ENCODE peak calls at places on chromosomes 16 and 17, in four cellular contexts. U is stomach, K is vagina, N is esophagus muscularis mucosa. E is an unnamed sample.
A peak's percentile ranks its signal among the peaks of the same experiment; 100 is the strongest.

GRCh38 chr17:35376245-35376644 is 2.8 kb upstream of the SLFN11 start:
- DNase-seq in U (no peak), N (no peak), K (no peak), E (no peak)

GRCh38 chr17:2710075-2710803 is 1.3 kb downstream of the CLUH start:
- DNase-seq in U (no peak), N (no peak), K (no peak), E (no peak)

GRCh38 chr17:72296456-72296855 is 175.6 kb downstream of the SOX9 start:
- DNase-seq in K (no peak), N (no peak), U (no peak), E (no peak)

GRCh38 chr16:13322357-13322756 is 421.0 kb downstream of the SHISA9 start:
- DNase-seq in N (no peak), U (no peak), K (no peak), E (peak; percentile 13)

GRCh38 chr17:17203173-17203730 is 2.9 kb downstream of the PLD6 start:
- DNase-seq in U (no peak), K (no peak), N (no peak), E (no peak)

GRCh38 chr17:17855976-17856375 is 19.2 kb upstream of the SREBF1 start:
- DNase-seq in N (no peak), U (no peak), K (no peak), E (no peak)

GRCh38 chr16:53745126-53745525 is 41.2 kb downstream of the FTO start:
- DNase-seq in N (no peak), K (no peak), U (no peak), E (no peak)

GRCh38 chr16:66426112-66427035 is 721 bp upstream of the BEAN1 start:
- DNase-seq in U (no peak), K (no peak), N (no peak), E (no peak)

GRCh38 chr17:82649501-82650261 is 1.4 kb upstream of the WDR45B start:
- DNase-seq in U (no peak), K (no peak), N (no peak), E (no peak)

GRCh38 chr17:82051776-82052637 is at the start of the genes GPS1 and RFNG:
- DNase-seq in U (peak; percentile 82), K (no peak), N (no peak), E (peak; percentile 99)

GRCh38 chr16:1432388-1433262 is 1.7 kb downstream of the PERCC1 start:
- DNase-seq in K (no peak), N (no peak), U (no peak), E (no peak)

GRCh38 chr17:64497565-64498035 is 746 bp upstream of the POLG2 start:
- DNase-seq in U (no peak), K (no peak), N (no peak), E (no peak)

GRCh38 chr17:64494121-64494520 is 2.7 kb downstream of the POLG2 start:
- DNase-seq in N (no peak), U (no peak), K (no peak), E (no peak)

GRCh38 chr17:64496348-64496785 is 487 bp downstream of the POLG2 start:
- DNase-seq in U (no peak), N (no peak), K (no peak), E (no peak)

GRCh38 chr17:64498308-64499203 is 1.7 kb upstream of the POLG2 start:
- DNase-seq in N (no peak), U (no peak), K (no peak), E (no peak)

GRCh38 chr17:64496786-64497564 is at the start of gene POLG2:
- DNase-seq in N (peak; percentile 97), U (peak; percentile 95), K (peak; percentile 89), E (peak; percentile 78)
- TF ChIP-seq POLR2A in N (no peak), U (no peak), K (no peak), E (peak; percentile 93)

DNA sequence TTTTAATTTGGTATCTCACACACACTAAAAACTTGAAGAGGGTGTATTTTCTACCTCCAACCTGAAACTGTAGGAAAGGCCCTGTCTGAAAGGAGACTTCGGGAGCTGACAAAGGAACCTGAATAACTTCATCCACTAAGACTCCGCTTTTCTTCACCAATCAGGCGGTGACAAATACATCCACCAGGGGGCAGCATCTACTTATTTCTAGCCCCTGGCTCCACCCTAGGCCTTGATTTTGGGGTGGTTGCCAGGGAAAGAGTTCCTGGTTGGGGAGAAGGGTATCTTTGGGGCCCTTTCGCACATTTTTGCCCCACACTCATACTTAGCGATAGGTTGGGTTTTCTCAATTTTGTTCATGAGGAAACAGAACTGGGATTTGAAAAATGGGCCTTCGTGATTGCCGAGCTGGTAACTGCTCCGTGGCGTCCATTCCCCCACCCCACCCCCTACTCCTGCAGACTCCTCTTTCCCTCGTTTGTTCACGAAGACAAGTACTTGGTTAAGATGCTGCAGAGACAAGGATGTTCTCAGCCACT is 4.8 kb upstream of the ARL4D start:
- DNase-seq in U (peak; percentile 95), N (peak; percentile 98), K (no peak), E (peak; percentile 67)
- TF ChIP-seq POLR2AphosphoS5 in U (peak; percentile 67), N (peak; percentile 78), K (no peak), E (no peak)

DNA sequence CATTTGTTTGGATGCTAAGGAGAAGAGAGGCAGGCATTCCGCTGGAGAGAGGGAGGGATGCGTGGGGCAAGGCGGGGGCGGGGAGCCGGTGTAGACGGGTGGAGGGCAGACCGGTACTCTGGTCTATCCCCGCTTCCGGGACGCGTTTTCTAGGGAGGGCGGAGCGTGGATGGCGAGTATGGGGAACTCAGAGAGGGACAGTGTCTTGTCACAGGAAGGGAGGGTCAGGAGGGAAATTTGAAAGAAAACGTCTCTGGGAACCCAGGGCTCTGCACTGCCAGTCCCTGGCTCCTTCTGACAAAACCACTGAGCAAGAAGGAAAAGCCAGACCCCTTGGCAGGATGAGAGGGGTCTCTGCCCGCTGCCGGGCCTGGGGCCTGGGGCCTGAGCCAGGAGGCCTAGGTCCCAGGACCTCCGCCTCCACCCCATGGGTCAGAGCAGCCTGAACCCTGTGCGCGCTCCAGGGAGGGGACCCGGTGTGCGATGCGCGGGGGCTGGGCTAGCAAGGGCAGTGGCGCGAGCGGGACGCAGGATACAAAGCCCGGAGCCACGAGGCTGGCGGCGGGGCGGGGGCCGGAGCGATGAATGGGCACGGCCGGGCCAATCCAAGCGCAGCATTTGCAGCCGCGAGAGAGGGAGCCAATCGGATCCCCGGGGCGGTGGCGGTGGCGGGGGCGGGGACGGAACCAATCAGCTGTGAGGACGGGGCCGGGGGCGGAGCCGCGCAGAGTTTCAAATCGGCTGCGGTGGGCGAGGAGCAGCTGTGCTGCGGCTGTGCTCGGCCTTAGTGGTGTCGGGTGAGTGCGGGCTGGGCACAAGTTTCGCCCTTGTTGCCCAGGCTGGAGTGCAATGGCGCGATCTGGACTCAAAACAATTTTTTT is at the start of gene PIMREG:
- DNase-seq in U (peak; percentile 94), K (peak; percentile 90), N (peak; percentile 99), E (peak; percentile 95)
- TF ChIP-seq POLR2A in U (no peak), K (no peak), N (no peak), E (peak; percentile 75)

GRCh38 chr16:63241476-63241875 is 1205.2 kb upstream of the CDH8 start:
- DNase-seq in K (no peak), N (no peak), U (no peak), E (no peak)
- TF ChIP-seq POLR2AphosphoS5 in K (no peak), N (no peak), U (no peak), E (no peak)

GRCh38 chr17:19755821-19756510 is 7.9 kb upstream of the ALDH3A1 start:
- DNase-seq in U (no peak), N (no peak), K (no peak), E (peak; percentile 53)

GRCh38 chr17:19755392-19755791 is 7.3 kb upstream of the ALDH3A1 start:
- DNase-seq in K (no peak), N (no peak), U (no peak), E (no peak)

GRCh38 chr17:19752216-19753048 is 4.3 kb upstream of the ALDH3A1 start:
- DNase-seq in N (no peak), U (no peak), K (no peak), E (no peak)

GRCh38 chr17:19753049-19753444 is 4.9 kb upstream of the ALDH3A1 start:
- DNase-seq in N (no peak), U (peak; percentile 91), K (no peak), E (no peak)

DNA sequence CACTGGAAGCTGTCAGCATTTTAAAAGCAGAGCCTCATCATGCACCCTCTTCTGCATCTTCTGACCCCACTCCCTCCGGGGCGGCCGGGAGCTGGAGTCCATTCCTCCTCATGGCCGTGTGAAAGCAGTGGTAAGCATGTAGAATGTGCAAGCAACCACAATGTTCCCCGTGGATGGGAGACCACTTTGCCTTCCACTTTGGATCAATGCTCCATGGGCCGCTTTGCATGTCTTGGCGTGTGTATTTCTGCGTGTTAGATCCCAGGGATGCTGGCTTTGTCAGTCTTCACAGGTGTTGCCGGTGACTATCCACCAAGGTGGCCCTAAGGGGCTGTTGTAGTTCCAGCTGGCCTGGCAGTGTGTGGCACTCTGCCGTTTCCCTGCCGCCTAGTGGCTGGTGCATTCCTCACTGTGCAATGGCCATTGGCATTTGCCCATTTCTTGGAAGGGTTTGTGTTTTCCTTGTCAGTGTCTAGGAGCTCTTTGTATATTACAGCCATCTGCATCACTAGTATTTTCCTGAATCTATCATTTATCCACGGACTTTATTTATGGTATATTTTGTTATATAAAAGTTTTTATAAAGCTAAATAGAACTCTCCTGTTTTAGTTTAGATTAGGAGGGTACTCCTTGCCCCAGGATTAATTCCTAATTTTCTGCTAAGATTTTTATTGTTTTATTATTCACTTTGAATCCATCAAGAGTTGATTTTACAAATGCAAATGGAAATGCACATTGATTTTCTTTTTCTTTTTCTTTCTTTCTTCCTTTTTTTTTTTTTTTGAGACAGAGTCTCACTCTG is 5.8 kb upstream of the ALDH3A1 start:
- DNase-seq in K (no peak), N (no peak), U (peak; percentile 82), E (no peak)
- TF ChIP-seq POLR2A in K (no peak), N (no peak), U (no peak), E (no peak)